ENCODE peak calls at places on chromosomes 13 and 19, in four cellular contexts. One of them, this sample, is unnamed.

GRCh38 chr13:34044041-34044440 is 226.1 kb downstream of the RFC3 start:
- DNase-seq in HCT116: no peak
- DNase-seq in K562: no peak
- DNase-seq in H1: no peak
- DNase-seq in this sample: no peak

GRCh38 chr13:64069892-64070291 is 2654.2 kb upstream of the PCDH20 start:
- DNase-seq in K562: no peak
- DNase-seq in H1: no peak
- DNase-seq in HCT116: no peak
- DNase-seq in this sample: no peak

GRCh38 chr19:42092350-42092749 is 16.4 kb downstream of the ZNF574 start:
- DNase-seq in H1: no peak
- DNase-seq in HCT116: no peak
- DNase-seq in K562: no peak
- DNase-seq in this sample: no peak

GRCh38 chr13:47457631-47458030 is 543.4 kb downstream of the SUCLA2 start:
- DNase-seq in H1: no peak
- DNase-seq in K562: no peak
- DNase-seq in HCT116: no peak
- DNase-seq in this sample: no peak

GRCh38 chr13:48233886-48234488 is 981 bp downstream of the ITM2B start:
- DNase-seq in K562: no peak
- DNase-seq in HCT116: no peak
- DNase-seq in H1: no peak
- DNase-seq in this sample: peak; percentile 30

GRCh38 chr13:106343831-106344230 is 191.6 kb downstream of the EFNB2 start:
- DNase-seq in H1: no peak
- DNase-seq in K562: no peak
- DNase-seq in HCT116: no peak
- DNase-seq in this sample: no peak

GRCh38 chr19:54851353-54851752 is 1.1 kb downstream of the KIR3DL2 start:
- DNase-seq in H1: no peak
- DNase-seq in K562: no peak
- DNase-seq in HCT116: no peak
- DNase-seq in this sample: no peak

GRCh38 chr13:51739403-51740112 is 64.4 kb downstream of the DHRS12 start:
- DNase-seq in K562: no peak
- DNase-seq in H1: no peak
- DNase-seq in HCT116: no peak
- DNase-seq in this sample: no peak

GRCh38 chr19:55579766-55580621 is 654 bp downstream of the ZNF579 start:
- DNase-seq in K562: peak; percentile 49
- DNase-seq in HCT116: no peak
- DNase-seq in H1: no peak
- DNase-seq in this sample: no peak

GRCh38 chr13:111905609-111905945 is 161.4 kb upstream of the SOX1 start:
- DNase-seq in HCT116: no peak
- DNase-seq in H1: no peak
- DNase-seq in K562: no peak
- DNase-seq in this sample: no peak

GRCh38 chr19:43700368-43701015 is 15.4 kb upstream of the IRGC start:
- DNase-seq in HCT116: no peak
- DNase-seq in H1: no peak
- DNase-seq in K562: no peak
- DNase-seq in this sample: no peak

GRCh38 chr13:111064661-111065060 is 50.4 kb upstream of the ARHGEF7 start:
- DNase-seq in K562: no peak
- DNase-seq in H1: no peak
- DNase-seq in HCT116: no peak
- DNase-seq in this sample: no peak

GRCh38 chr19:17948474-17948966 is 15.7 kb downstream of the CCDC124 start:
- DNase-seq in K562: no peak
- DNase-seq in HCT116: no peak
- DNase-seq in H1: no peak
- DNase-seq in this sample: no peak

GRCh38 chr19:6849876-6850275 is 37.5 kb upstream of the ADGRE1 start:
- DNase-seq in K562: no peak
- DNase-seq in H1: no peak
- DNase-seq in HCT116: no peak
- DNase-seq in this sample: no peak

GRCh38 chr19:4454621-4454951 is 3.0 kb downstream of the UBXN6 start:
- DNase-seq in H1: no peak
- DNase-seq in K562: no peak
- DNase-seq in HCT116: no peak
- DNase-seq in this sample: no peak

GRCh38 chr19:18029617-18030338 is 21.8 kb downstream of the ARRDC2 start:
- DNase-seq in K562: no peak
- DNase-seq in HCT116: peak; percentile 59
- DNase-seq in H1: no peak
- DNase-seq in this sample: no peak

GRCh38 chr19:11982526-11982925 is 17.7 kb downstream of the ZNF763 start:
- DNase-seq in K562: no peak
- DNase-seq in H1: no peak
- DNase-seq in HCT116: no peak
- DNase-seq in this sample: no peak

GRCh38 chr13:51326782-51327181 is 12.7 kb upstream of the SERPINE3 start:
- DNase-seq in HCT116: no peak
- DNase-seq in H1: no peak
- DNase-seq in K562: no peak
- DNase-seq in this sample: no peak

GRCh38 chr13:80052286-80052685 is 288.6 kb downstream of the SPRY2 start:
- DNase-seq in K562: no peak
- DNase-seq in H1: no peak
- DNase-seq in HCT116: no peak
- DNase-seq in this sample: no peak

GRCh38 chr13:33184131-33184485 is 101.4 kb downstream of the STARD13 start:
- DNase-seq in K562: no peak
- DNase-seq in H1: no peak
- DNase-seq in HCT116: no peak
- DNase-seq in this sample: no peak

GRCh38 chr19:21851596-21852345 is 15.8 kb upstream of the ZNF43 start:
- DNase-seq in K562: peak; percentile 77
- DNase-seq in H1: peak; percentile 85
- DNase-seq in HCT116: no peak
- DNase-seq in this sample: no peak

GRCh38 chr13:32430018-32430747 is 2.3 kb upstream of the N4BP2L1 start:
- DNase-seq in HCT116: no peak
- DNase-seq in H1: no peak
- DNase-seq in K562: no peak
- DNase-seq in this sample: no peak

GRCh38 chr13:28607187-28607955 is 51.6 kb upstream of the POMP start:
- DNase-seq in K562: no peak
- DNase-seq in H1: no peak
- DNase-seq in HCT116: no peak
- DNase-seq in this sample: peak; percentile 12

GRCh38 chr13:56903710-56904109 is 237.0 kb upstream of the PRR20A start:
- DNase-seq in HCT116: no peak
- DNase-seq in H1: no peak
- DNase-seq in K562: no peak
- DNase-seq in this sample: no peak

GRCh38 chr19:23823952-23824389 is 65.3 kb upstream of the ZNF681 start:
- DNase-seq in H1: peak; percentile 34
- DNase-seq in K562: no peak
- DNase-seq in HCT116: no peak
- DNase-seq in this sample: peak; percentile 12

GRCh38 chr13:33639640-33640080 is 178.3 kb upstream of the RFC3 start:
- DNase-seq in H1: no peak
- DNase-seq in K562: no peak
- DNase-seq in HCT116: no peak
- DNase-seq in this sample: peak; percentile 40

GRCh38 chr13:39108746-39109145 is 70.5 kb downstream of the NHLRC3 start:
- DNase-seq in K562: no peak
- DNase-seq in HCT116: no peak
- DNase-seq in H1: no peak
- DNase-seq in this sample: no peak

GRCh38 chr13:113113846-113114271 is 8.3 kb downstream of the F7 start:
- DNase-seq in H1: no peak
- DNase-seq in K562: no peak
- DNase-seq in HCT116: no peak
- DNase-seq in this sample: no peak

GRCh38 chr13:30305456-30305855 is 1.9 kb downstream of the KATNAL1 start:
- DNase-seq in HCT116: no peak
- DNase-seq in H1: no peak
- DNase-seq in K562: no peak
- DNase-seq in this sample: no peak

GRCh38 chr13:30307966-30308290 is 577 bp upstream of the KATNAL1 start:
- DNase-seq in K562: no peak
- DNase-seq in H1: no peak
- DNase-seq in HCT116: no peak
- DNase-seq in this sample: no peak

GRCh38 chr13:30307194-30307965 is at the start of gene KATNAL1:
- DNase-seq in K562: peak; percentile 83
- DNase-seq in HCT116: no peak
- DNase-seq in H1: peak; percentile 15
- DNase-seq in this sample: no peak

GRCh38 chr13:30306762-30307193 is 573 bp downstream of the KATNAL1 start:
- DNase-seq in HCT116: peak; percentile 80
- DNase-seq in K562: peak; percentile 77
- DNase-seq in H1: peak; percentile 80
- DNase-seq in this sample: peak; percentile 66

DNA sequence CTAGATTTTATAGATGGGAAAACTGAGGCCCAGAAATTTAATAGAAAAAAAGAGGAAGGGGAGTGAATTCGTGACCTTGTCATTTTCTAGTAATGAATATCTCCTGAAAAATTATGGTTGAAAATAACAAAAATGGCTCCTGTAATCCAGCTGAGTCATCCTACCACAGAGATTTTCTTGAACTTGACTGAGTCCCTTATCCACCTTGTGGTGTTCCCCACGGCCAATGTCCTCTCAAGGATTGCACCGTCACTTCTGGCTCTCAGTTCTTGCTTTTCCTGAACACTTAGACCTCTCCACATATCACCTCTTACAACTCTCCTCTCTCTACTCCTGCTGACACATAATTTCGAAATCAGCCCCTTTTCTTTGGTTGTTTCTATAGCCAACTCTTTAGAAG is 1.2 kb upstream of the KATNAL1 start:
- DNase-seq in H1: no peak
- DNase-seq in HCT116: no peak
- DNase-seq in K562: peak; percentile 44
- DNase-seq in this sample: no peak
- TF ChIP-seq EGR1 in H1: no peak
- TF ChIP-seq EGR1 in HCT116: no peak
- TF ChIP-seq EGR1 in K562: no peak
- TF ChIP-seq EGR1 in this sample: no peak

GRCh38 chr19:49792829-49793560 is 20.1 kb downstream of the FUZ start:
- DNase-seq in HCT116: no peak
- DNase-seq in K562: no peak
- DNase-seq in H1: no peak
- DNase-seq in this sample: no peak
- TF ChIP-seq EZH2 in HCT116: no peak
- TF ChIP-seq EZH2 in K562: no peak
- TF ChIP-seq EZH2 in H1: no peak
- TF ChIP-seq EZH2 in this sample: no peak

DNA sequence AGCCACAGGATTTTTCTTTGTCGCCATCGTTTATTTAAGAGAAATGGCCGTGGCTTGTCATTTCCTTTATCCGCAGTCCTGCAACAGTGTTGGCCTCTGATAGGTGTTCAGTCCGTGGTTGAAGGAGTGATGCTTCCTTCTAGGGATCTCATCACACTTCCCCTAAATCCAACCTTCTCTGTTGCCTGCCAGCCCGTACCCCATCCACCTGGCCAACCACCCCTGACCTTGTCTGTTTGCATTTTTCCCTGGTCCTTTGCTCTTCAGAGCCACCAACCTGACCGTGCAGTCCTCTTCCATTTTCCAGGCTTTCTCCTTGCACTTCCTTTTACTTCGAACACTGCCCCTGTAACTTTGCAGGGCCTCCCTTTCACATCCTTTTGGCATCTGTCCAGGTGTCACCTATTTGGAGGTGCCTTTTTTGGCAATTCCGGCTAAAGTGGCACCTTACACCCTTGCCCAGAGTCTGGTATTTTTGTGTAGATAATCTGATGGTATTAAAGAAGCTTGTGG is 684 bp downstream of the ZNF460 start:
- DNase-seq in HCT116: no peak
- DNase-seq in K562: no peak
- DNase-seq in H1: no peak
- DNase-seq in this sample: no peak
- TF ChIP-seq EGR1 in HCT116: no peak
- TF ChIP-seq EGR1 in K562: no peak
- TF ChIP-seq EGR1 in H1: no peak
- TF ChIP-seq EGR1 in this sample: no peak

GRCh38 chr19:45078390-45079062 is 534 bp upstream of the GEMIN7 start:
- DNase-seq in H1: no peak
- DNase-seq in K562: no peak
- DNase-seq in HCT116: no peak
- DNase-seq in this sample: no peak

GRCh38 chr19:45076029-45076850 is at the start of gene ZNF296:
- DNase-seq in H1: no peak
- DNase-seq in HCT116: peak; percentile 75
- DNase-seq in K562: peak; percentile 88
- DNase-seq in this sample: no peak

GRCh38 chr19:45074744-45075143 is 1.5 kb downstream of the ZNF296 start:
- DNase-seq in HCT116: no peak
- DNase-seq in H1: no peak
- DNase-seq in K562: no peak
- DNase-seq in this sample: no peak

GRCh38 chr19:45076851-45077730 is 813 bp upstream of the ZNF296 start:
- DNase-seq in HCT116: no peak
- DNase-seq in K562: no peak
- DNase-seq in H1: no peak
- DNase-seq in this sample: no peak

GRCh38 chr19:45075215-45076028 is 856 bp downstream of the ZNF296 start:
- DNase-seq in H1: no peak
- DNase-seq in HCT116: peak; percentile 54
- DNase-seq in K562: peak; percentile 86
- DNase-seq in this sample: peak; percentile 80
- TF ChIP-seq EZH2 in H1: no peak
- TF ChIP-seq EZH2 in HCT116: no peak
- TF ChIP-seq EZH2 in K562: no peak
- TF ChIP-seq EZH2 in this sample: no peak

DNA sequence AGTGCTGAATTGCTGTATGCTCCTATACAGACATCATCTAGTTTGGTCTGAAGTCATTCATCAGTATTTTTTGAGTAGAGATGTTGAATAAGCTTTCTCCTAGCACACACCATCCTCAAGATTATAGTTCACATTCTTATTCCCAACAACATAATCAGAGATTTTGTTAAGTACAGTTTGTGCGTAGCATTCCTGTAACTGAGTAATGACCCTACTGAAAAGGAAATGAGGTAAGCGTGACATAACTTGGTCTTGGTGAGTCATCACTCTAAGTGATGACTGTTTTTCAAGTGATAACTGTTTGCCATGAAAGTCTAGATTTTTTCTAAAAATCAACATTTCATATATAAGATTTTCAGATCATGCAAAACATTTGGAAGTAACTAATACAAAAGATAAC is 18.5 kb upstream of the FAM216B start:
- DNase-seq in H1: no peak
- DNase-seq in HCT116: no peak
- DNase-seq in K562: no peak
- DNase-seq in this sample: no peak
- TF ChIP-seq EGR1 in H1: no peak
- TF ChIP-seq EGR1 in HCT116: no peak
- TF ChIP-seq EGR1 in K562: no peak
- TF ChIP-seq EGR1 in this sample: no peak

This sample was measured in GM12878.